ENCODE peak calls at places on chromosomes 11 and 22, in eight cellular contexts. L is mammary epithelial cell, P is M059J, K is foreskin fibroblast, V is NCI-H1417, D is IMR-90, S is RPMI7951, I is H9. M is an unnamed sample.
A peak's percentile ranks its signal among the peaks of the same experiment; 100 is the strongest.

GRCh38 chr11:65565624-65566453 is 4.4 kb upstream of the ZNRD2 start:
- DNase-seq in L (peak; percentile 42), P (peak; percentile 66), K (no peak), V (no peak), D (peak; percentile 35), S (no peak), I (no peak), M (no peak)

GRCh38 chr11:65719887-65720236 is 736 bp downstream of the RNASEH2C start:
- DNase-seq in L (peak; percentile 48), P (peak; percentile 62), K (peak; percentile 36), V (peak; percentile 60), D (peak; percentile 36), S (peak; percentile 62), I (no peak), M (no peak)

GRCh38 chr22:46545041-46545796 is 7.8 kb upstream of the CELSR1 start:
- DNase-seq in L (peak; percentile 73), P (peak; percentile 60), K (peak; percentile 37), V (peak; percentile 3), D (peak; percentile 18), S (no peak), I (no peak), M (no peak)

GRCh38 chr11:33944693-33945424 is 53.0 kb upstream of the LMO2 start:
- DNase-seq in L (no peak), P (no peak), K (no peak), V (no peak), D (no peak), S (no peak), I (no peak), M (no peak)

GRCh38 chr11:120658071-120658423 is 146.5 kb downstream of the GRIK4 start:
- DNase-seq in L (no peak), P (no peak), K (no peak), V (no peak), D (no peak), S (no peak), I (no peak), M (no peak)

GRCh38 chr11:105860105-105860504 is 161.9 kb downstream of the MSANTD4 start:
- DNase-seq in L (no peak), P (no peak), K (no peak), V (no peak), D (no peak), S (no peak), I (no peak), M (no peak)

GRCh38 chr11:87038235-87038960 is 664 bp downstream of the TMEM135 start:
- DNase-seq in L (no peak), P (peak; percentile 11), K (no peak), V (peak; percentile 51), D (no peak), S (no peak), I (no peak), M (no peak)

GRCh38 chr11:76161261-76161961 is 44.9 kb downstream of the WNT11 start:
- DNase-seq in L (no peak), P (no peak), K (no peak), V (peak; percentile 71), D (no peak), S (no peak), I (no peak), M (no peak)

GRCh38 chr22:36546932-36547331 is 18.0 kb upstream of the EIF3D start:
- DNase-seq in L (peak; percentile 81), P (peak; percentile 91), K (peak; percentile 73), V (no peak), D (peak; percentile 92), S (peak; percentile 83), I (no peak), M (peak; percentile 66)

GRCh38 chr11:90204832-90205646 is 17.8 kb downstream of the CHORDC1 start:
- DNase-seq in L (peak; percentile 35), P (peak; percentile 61), K (peak; percentile 15), V (peak; percentile 77), D (peak; percentile 66), S (peak; percentile 58), I (no peak), M (no peak)

GRCh38 chr22:26318975-26319374 is 110.1 kb upstream of the ASPHD2 start:
- DNase-seq in L (peak; percentile 8), P (no peak), K (peak; percentile 22), V (peak; percentile 14), D (no peak), S (peak; percentile 42), I (no peak), M (no peak)

GRCh38 chr22:33328789-33329296 is 270.7 kb upstream of the SYN3 start:
- DNase-seq in L (peak; percentile 87), P (peak; percentile 59), K (no peak), V (no peak), D (peak; percentile 86), S (peak; percentile 52), I (no peak), M (peak; percentile 72)

GRCh38 chr22:19818264-19819208 is 36.1 kb downstream of the GNB1L start:
- DNase-seq in L (no peak), P (no peak), K (no peak), V (peak; percentile 16), D (no peak), S (no peak), I (peak; percentile 26), M (no peak)

GRCh38 chr22:48592931-48593330 is 1234.7 kb downstream of the BRD1 start:
- DNase-seq in L (no peak), P (no peak), K (no peak), V (no peak), D (no peak), S (no peak), I (no peak), M (no peak)